ENCODE peak calls at places on chromosomes 5 and 9, in seven cellular contexts. P is body of pancreas; U is endothelial cell; H is pancreas; I is CD8-positive, alpha-beta T cell; D is cardiac muscle cell; C is nephron progenitor cell. S is an unnamed sample.

GRCh38 chr9:78592866-78593265 is 295.9 kb downstream of the PSAT1 start:
- DNase-seq in P (no peak), U (no peak), H (no peak), I (no peak), D (no peak), C (no peak), S (no peak)

GRCh38 chr9:98333703-98334582 is 78.5 kb upstream of the TBC1D2 start:
- DNase-seq in P (no peak), U (no peak), H (no peak), I (no peak), D (peak; percentile 88), C (no peak), S (peak; percentile 19)

GRCh38 chr5:109034276-109034675 is 286.6 kb downstream of the FER start:
- DNase-seq in P (no peak), U (no peak), H (no peak), I (no peak), D (no peak), C (peak; percentile 5), S (no peak)

GRCh38 chr9:34611811-34612787 is at the start of gene RPP25L:
- DNase-seq in P (peak; percentile 87), U (peak; percentile 87), H (peak; percentile 95), I (peak; percentile 83), D (peak; percentile 89), C (peak; percentile 93), S (peak; percentile 86)

GRCh38 chr9:89519393-89519805 is 21.5 kb upstream of the SEMA4D start:
- DNase-seq in P (peak; percentile 83), U (no peak), H (no peak), I (no peak), D (peak; percentile 48), C (no peak), S (no peak)

GRCh38 chr9:88628114-88628513 is 93.1 kb downstream of the NXNL2 start:
- DNase-seq in P (no peak), U (no peak), H (no peak), I (no peak), D (no peak), C (no peak), S (no peak)

GRCh38 chr9:80125731-80126264 is 554.0 kb downstream of the TLE4 start:
- DNase-seq in P (no peak), U (no peak), H (no peak), I (no peak), D (no peak), C (no peak), S (no peak)

GRCh38 chr5:150141544-150142188 is 14.0 kb downstream of the PDGFRB start:
- DNase-seq in P (peak; percentile 35), U (no peak), H (no peak), I (no peak), D (peak; percentile 74), C (peak; percentile 57), S (no peak)

GRCh38 chr9:120882935-120883607 is 6.1 kb upstream of the PHF19 start:
- DNase-seq in P (no peak), U (no peak), H (no peak), I (no peak), D (no peak), C (no peak), S (no peak)

GRCh38 chr5:150409638-150410523 is 2.8 kb downstream of the CD74 start:
- DNase-seq in P (peak; percentile 92), U (peak; percentile 80), H (no peak), I (peak; percentile 47), D (peak; percentile 92), C (peak; percentile 77), S (peak; percentile 91)

GRCh38 chr5:114949001-114949400 is 220.7 kb downstream of the TRIM36 start:
- DNase-seq in P (no peak), U (no peak), H (no peak), I (no peak), D (no peak), C (no peak), S (no peak)

DNA sequence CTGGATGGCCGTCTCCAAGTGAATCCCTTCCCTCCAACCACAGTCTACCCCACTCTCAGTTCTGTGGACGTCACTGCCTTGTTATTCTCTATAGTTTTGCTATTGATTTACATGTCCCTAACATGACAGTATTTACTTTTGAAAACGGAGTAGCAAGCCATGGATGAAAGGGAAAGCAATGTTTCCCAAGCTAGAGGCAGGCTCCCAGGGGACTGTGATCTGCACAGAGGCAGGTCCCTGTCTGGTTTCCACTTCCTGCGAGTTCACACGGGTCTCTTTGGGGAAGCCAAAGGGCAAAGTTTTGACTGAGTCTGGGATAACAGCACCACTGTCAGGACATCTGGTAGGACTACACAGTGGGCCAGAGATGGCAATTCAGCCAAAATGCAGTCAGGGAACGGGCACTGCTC is 12.7 kb downstream of the C9orf153 start:
- DNase-seq in P (peak; percentile 29), U (no peak), H (no peak), I (no peak), D (peak; percentile 25), C (peak; percentile 41), S (no peak)
- TF ChIP-seq CTCF in P (no peak), U (no peak), H (no peak), I (no peak), D (no peak), C (peak; percentile 20), S (no peak)

DNA sequence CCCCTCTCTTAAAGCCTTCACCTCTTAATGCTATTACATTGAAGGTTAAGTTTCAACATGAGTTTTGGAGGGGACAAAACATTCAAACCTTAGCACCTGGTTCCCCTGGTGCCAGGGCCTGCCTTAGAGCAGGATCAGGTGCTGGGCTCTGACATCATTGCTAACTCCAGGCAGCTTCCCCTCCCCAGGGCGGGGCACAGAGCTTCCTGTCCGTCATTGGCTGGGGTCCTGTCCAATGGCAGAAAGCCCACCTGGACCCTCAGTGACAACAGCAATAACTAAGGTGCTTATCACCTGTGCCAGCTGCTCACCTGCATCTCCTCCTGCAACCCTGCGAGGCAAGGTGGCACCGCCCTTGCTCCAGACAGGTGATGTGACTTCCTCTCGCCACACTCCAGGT is 177.4 kb downstream of the NSG2 start:
- DNase-seq in P (no peak), U (no peak), H (no peak), I (no peak), D (no peak), C (no peak), S (no peak)
- TF ChIP-seq CTCF in P (no peak), U (no peak), H (no peak), I (no peak), D (no peak), C (no peak), S (no peak)

DNA sequence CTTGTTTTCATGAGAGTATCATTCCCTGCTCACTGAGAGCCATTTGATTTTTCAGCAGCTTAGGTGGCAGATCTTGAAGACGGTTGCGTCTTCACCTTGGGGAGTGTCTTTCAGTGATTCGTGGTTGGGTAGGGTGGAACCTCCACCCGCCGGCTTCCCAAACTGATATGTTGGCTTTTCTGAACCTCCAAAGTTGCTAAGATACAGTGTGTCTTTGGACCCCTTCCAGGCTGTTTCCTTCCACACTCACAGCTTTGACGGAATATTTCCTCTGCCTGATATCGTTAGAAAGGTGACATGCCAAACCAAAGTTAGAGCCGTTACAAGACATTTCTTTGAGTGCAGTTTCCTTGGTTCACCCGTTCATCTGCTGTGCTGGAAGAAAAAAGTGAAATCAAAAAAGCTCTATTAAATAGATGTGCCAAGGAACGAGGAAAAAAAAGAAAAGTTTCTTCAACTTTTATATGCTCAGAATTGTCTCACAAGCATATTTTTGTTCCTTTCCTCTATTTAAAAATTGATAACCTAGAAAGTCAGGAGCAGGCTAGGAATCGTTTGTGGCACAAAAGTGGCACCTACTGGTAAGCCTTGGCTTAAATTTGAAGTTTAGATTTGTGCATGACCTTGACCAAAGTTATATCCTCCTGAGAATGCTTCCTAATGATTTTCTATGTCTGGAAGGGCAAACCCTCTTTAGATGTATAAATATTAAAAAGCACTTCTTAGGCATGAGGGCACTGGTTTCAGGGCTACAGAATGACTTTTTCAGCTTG is 270.7 kb upstream of the WWC1 start:
- DNase-seq in P (no peak), U (no peak), H (no peak), I (no peak), D (peak; percentile 60), C (no peak), S (no peak)
- TF ChIP-seq CTCF in P (no peak), U (no peak), H (no peak), I (no peak), D (peak; percentile 51), C (no peak), S (no peak)

GRCh38 chr5:146656638-146657037 is 140.6 kb upstream of the GPR151 start:
- DNase-seq in P (no peak), U (no peak), H (no peak), I (no peak), D (no peak), C (no peak), S (no peak)
- TF ChIP-seq CTCF in P (no peak), U (no peak), H (no peak), I (no peak), D (no peak), C (no peak), S (no peak)

S was measured in lung.